ENCODE peak calls at places on chromosomes 1 and 21, in six cellular contexts. E is lung; S is cardiac muscle cell; H is CD8-positive, alpha-beta T cell; Y is SJSA1; O is transverse colon. G is an unnamed sample.

GRCh38 chr1:17189632-17190525 is 15.0 kb upstream of the PADI1 start:
- DNase-seq in S (no peak), H (no peak), Y (peak; percentile 98), E (no peak), O (no peak), G (peak; percentile 87)

GRCh38 chr1:111483166-111483565 is 9.4 kb downstream of the C1orf162 start:
- DNase-seq in O (no peak), S (no peak), H (no peak), Y (no peak), E (no peak), G (peak; percentile 8)

GRCh38 chr21:14712121-14712520 is 166.0 kb upstream of the SAMSN1 start:
- DNase-seq in H (no peak), Y (no peak), O (no peak), S (no peak), E (no peak), G (no peak)

GRCh38 chr1:56095924-56096655 is 483.3 kb downstream of the PLPP3 start:
- DNase-seq in S (no peak), E (no peak), O (peak; percentile 11), H (no peak), Y (no peak), G (peak; percentile 76)

GRCh38 chr1:164559342-164560070 is 522 bp downstream of the PBX1 start:
- DNase-seq in Y (peak; percentile 44), O (peak; percentile 28), E (peak; percentile 39), H (no peak), S (peak; percentile 59), G (peak; percentile 62)

GRCh38 chr1:216447898-216448568 is 24.8 kb upstream of the USH2A start:
- DNase-seq in Y (no peak), S (no peak), H (no peak), E (no peak), O (no peak), G (peak; percentile 20)

GRCh38 chr1:67174716-67175284 is 8.5 kb downstream of the IL23R start:
- DNase-seq in H (no peak), S (no peak), O (no peak), Y (no peak), E (no peak), G (no peak)

GRCh38 chr21:31660134-31660565 is 657 bp downstream of the SOD1 start:
- DNase-seq in E (peak; percentile 34), S (peak; percentile 66), O (peak; percentile 61), Y (peak; percentile 51), H (peak; percentile 39), G (no peak)

GRCh38 chr1:54965624-54966340 is 14.6 kb upstream of the TMEM61 start:
- DNase-seq in O (peak; percentile 45), Y (peak; percentile 64), H (no peak), S (no peak), E (peak; percentile 67), G (peak; percentile 34)

GRCh38 chr1:119372493-119373086 is 4.0 kb downstream of the HAO2 start:
- DNase-seq in E (peak; percentile 30), Y (no peak), O (peak; percentile 55), S (peak; percentile 59), H (no peak), G (peak; percentile 18)

GRCh38 chr1:218384576-218384975 is 39.4 kb downstream of the TGFB2 start:
- DNase-seq in Y (peak; percentile 76), O (no peak), S (no peak), E (no peak), H (no peak), G (peak; percentile 63)

GRCh38 chr1:43636006-43636641 is 13.8 kb upstream of the KDM4A start:
- DNase-seq in H (no peak), Y (no peak), O (no peak), S (no peak), E (no peak), G (no peak)

GRCh38 chr1:96362623-96363022 is 359.0 kb upstream of the PTBP2 start:
- DNase-seq in H (no peak), E (no peak), O (no peak), S (no peak), Y (peak; percentile 72), G (peak; percentile 95)

GRCh38 chr1:174623640-174624039 is 175.9 kb downstream of the GPR52 start:
- DNase-seq in O (no peak), Y (no peak), S (no peak), H (no peak), E (no peak), G (no peak)

GRCh38 chr1:153548722-153549695 is at the start of gene S100A3:
- DNase-seq in E (no peak), O (peak; percentile 51), H (no peak), Y (peak; percentile 94), S (no peak), G (peak; percentile 90)

GRCh38 chr1:11196945-11197344 is 7.8 kb downstream of the ANGPTL7 start:
- DNase-seq in H (no peak), E (no peak), S (no peak), Y (no peak), O (no peak), G (no peak)

GRCh38 chr1:25810341-25811299 is 9.1 kb upstream of the MTFR1L start:
- DNase-seq in O (peak; percentile 79), S (peak; percentile 62), E (peak; percentile 73), H (peak; percentile 85), Y (peak; percentile 74), G (peak; percentile 79)

GRCh38 chr1:45355683-45356082 is 15.4 kb upstream of the MUTYH start:
- DNase-seq in S (no peak), O (no peak), E (no peak), H (no peak), Y (no peak), G (no peak)

GRCh38 chr1:45364294-45364693 is 24.1 kb upstream of the MUTYH start:
- DNase-seq in Y (no peak), H (no peak), S (no peak), E (no peak), O (no peak), G (no peak)

GRCh38 chr1:45356186-45356585 is 15.9 kb upstream of the MUTYH start:
- DNase-seq in O (no peak), Y (no peak), H (no peak), E (no peak), S (no peak), G (no peak)

GRCh38 chr1:45365051-45365450 is 24.8 kb upstream of the MUTYH start:
- DNase-seq in S (no peak), Y (no peak), E (no peak), H (no peak), O (no peak), G (no peak)

GRCh38 chr1:45359882-45360513 is 19.8 kb upstream of the MUTYH start:
- DNase-seq in Y (no peak), S (peak; percentile 74), O (peak; percentile 71), E (peak; percentile 60), H (peak; percentile 47), G (peak; percentile 92)
- H3K4me3 ChIP-seq in Y (no peak overlapping the region), S (no peak overlapping the region), O (no peak overlapping the region), E (no peak overlapping the region), H (no peak overlapping the region), G (no peak overlapping the region)

GRCh38 chr1:2206813-2207488 is 12.4 kb upstream of the FAAP20 start:
- DNase-seq in E (no peak), O (no peak), Y (no peak), H (no peak), S (no peak), G (no peak)
- H3K4me1 ChIP-seq in E (peaks cover 25% of the 10 kb centered on the region), O (peaks cover 50% of the 10 kb centered on the region), Y (peaks cover 33% of the 10 kb centered on the region), H (peaks cover 14% of the 10 kb centered on the region), S (peaks cover 7% of the 10 kb centered on the region), G (peaks cover 50% of the 10 kb centered on the region)

DNA sequence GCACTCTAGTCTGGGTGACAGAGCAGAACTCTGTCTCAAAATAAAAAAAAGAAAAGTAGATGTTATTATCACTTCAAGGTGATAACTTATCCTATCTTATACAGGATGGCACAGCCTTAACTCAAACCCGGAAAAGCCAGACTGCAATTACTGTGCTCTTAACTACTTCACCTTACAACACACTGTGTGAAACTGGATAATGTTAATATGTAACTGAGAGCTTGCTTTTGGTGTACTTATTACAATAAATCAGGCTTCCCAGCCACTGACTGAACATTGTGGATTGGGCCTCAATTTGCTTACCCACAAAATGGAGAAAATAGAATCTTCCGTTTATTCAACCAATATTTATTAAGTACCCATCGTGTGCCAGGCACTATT is 1.4 kb downstream of the ORC1 start:
- DNase-seq in O (no peak), E (no peak), S (no peak), H (no peak), Y (no peak), G (no peak)
- H3K4me3 ChIP-seq in O (peak overlapping the region; percentile 22), E (no peak overlapping the region), S (no peak overlapping the region), H (no peak overlapping the region), Y (peak overlapping the region; percentile 60), G (no peak overlapping the region)

DNA sequence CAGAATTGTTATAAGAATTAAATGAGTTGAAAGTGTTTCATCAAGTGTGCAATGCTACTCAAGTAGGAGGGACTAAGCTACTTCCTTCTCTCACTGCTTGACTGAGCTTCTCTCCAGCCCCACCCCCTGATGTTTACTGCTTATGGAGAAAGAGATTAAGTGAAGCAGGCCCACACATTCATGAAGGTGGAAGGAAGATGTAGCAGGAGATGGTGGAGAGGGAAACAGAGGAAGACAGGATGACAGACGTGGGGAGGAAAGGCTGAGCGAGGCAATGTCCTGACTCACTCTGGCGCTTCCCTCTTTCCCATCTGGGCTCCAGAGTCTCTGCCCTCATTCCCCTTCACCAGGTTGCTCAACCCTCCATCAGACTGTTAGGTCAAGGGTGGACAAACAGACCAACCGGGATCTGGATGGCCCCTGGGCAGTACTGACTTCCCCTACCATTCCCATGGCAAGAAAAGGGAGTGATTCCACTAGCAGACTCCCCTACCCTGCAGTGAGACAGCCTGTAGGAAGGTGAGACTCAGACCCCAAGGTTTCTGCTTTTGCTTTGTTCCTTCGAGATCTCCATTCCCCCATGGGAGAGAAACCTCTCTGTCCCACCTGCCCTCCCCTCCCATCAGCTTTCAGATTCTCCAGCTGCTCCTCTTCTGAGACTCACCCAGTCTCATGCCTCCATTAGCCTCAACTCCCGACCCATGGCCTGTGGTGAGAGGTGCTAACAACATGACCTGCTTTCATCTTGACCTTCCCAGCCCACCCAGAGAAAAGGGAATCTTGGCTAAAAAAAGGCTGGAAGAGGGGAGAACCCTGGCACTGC is 3.1 kb upstream of the ARHGEF2 start:
- DNase-seq in H (peak; percentile 54), Y (no peak), O (peak; percentile 56), S (no peak), E (peak; percentile 61), G (peak; percentile 86)
- H3K4me1 ChIP-seq in H (peaks cover 55% of the 10 kb centered on the region), Y (peaks cover 66% of the 10 kb centered on the region), O (peaks cover 66% of the 10 kb centered on the region), S (peaks cover 28% of the 10 kb centered on the region), E (peaks cover 23% of the 10 kb centered on the region), G (peaks cover 63% of the 10 kb centered on the region)

GRCh38 chr1:3194760-3195479 is 125.9 kb downstream of the PRDM16 start:
- DNase-seq in H (no peak), E (no peak), O (no peak), Y (no peak), S (no peak), G (no peak)
- H3K4me3 ChIP-seq in H (no peak overlapping the region), E (no peak overlapping the region), O (no peak overlapping the region), Y (no peak overlapping the region), S (no peak overlapping the region), G (no peak overlapping the region)

G was measured in adipocyte.